ENCODE peak calls at places on chromosome 14, in nine cellular contexts. T, N, S, F, D, W, O, G and K are unnamed samples.

GRCh38 chr14:22221508-22221907 is 367.5 kb downstream of the DAD1 start:
- DNase-seq in T (no peak), N (peak), S (peak), F (no peak), D (no peak), W (peak), O (no peak), G (peak), K (no peak)

GRCh38 chr14:104367811-104368750 is 211.5 kb upstream of the C14orf180 start:
- DNase-seq in T (no peak), N (no peak), S (no peak), F (no peak), D (no peak), W (no peak), O (no peak), G (no peak), K (no peak)

GRCh38 chr14:49687942-49688700 is at the start of gene POLE2:
- DNase-seq in T (peak), N (peak), S (peak), F (peak), D (peak), W (peak), O (peak), G (peak), K (peak)

GRCh38 chr14:32576088-32576795 is 247.1 kb downstream of the AKAP6 start:
- DNase-seq in T (no peak), N (peak), S (peak), F (peak), D (peak), W (peak), O (peak), G (peak), K (peak)

GRCh38 chr14:72111921-72112320 is 179.7 kb downstream of the RGS6 start:
- DNase-seq in T (no peak), N (no peak), S (no peak), F (no peak), D (no peak), W (no peak), O (no peak), G (no peak), K (no peak)

GRCh38 chr14:104977008-104977680 is 1.0 kb downstream of the AHNAK2 start:
- DNase-seq in T (no peak), N (no peak), S (no peak), F (peak), D (no peak), W (peak), O (no peak), G (no peak), K (no peak)

GRCh38 chr14:70954068-70954467 is 46.8 kb downstream of the PCNX1 start:
- DNase-seq in T (no peak), N (no peak), S (no peak), F (no peak), D (no peak), W (no peak), O (no peak), G (no peak), K (no peak)

GRCh38 chr14:61837336-61838229 is 75.4 kb downstream of the SNAPC1 start:
- DNase-seq in T (peak), N (peak), S (peak), F (peak), D (peak), W (peak), O (peak), G (peak), K (peak)

GRCh38 chr14:56416213-56416612 is 163.4 kb upstream of the TMEM260 start:
- DNase-seq in T (no peak), N (no peak), S (no peak), F (no peak), D (no peak), W (no peak), O (no peak), G (no peak), K (no peak)

GRCh38 chr14:106606936-106607335 is 1080.6 kb downstream of the TMEM121 start:
- DNase-seq in T (no peak), N (no peak), S (no peak), F (no peak), D (no peak), W (no peak), O (no peak), G (no peak), K (no peak)

GRCh38 chr14:55767291-55767690 is 187.3 kb downstream of the KTN1 start:
- DNase-seq in T (no peak), N (no peak), S (no peak), F (no peak), D (no peak), W (no peak), O (no peak), G (no peak), K (no peak)

GRCh38 chr14:104851896-104852663 is 13.0 kb upstream of the CEP170B start:
- DNase-seq in T (no peak), N (no peak), S (no peak), F (no peak), D (no peak), W (no peak), O (no peak), G (no peak), K (no peak)